ENCODE peak calls at places on chromosomes 3 and 15, in nine cellular contexts. W is astrocyte of the spinal cord, Y is GM13977, V is sigmoid colon, Q is glutamatergic neuron, P is dorsolateral prefrontal cortex, F is body of pancreas, T is PC-3, X is mammary epithelial cell. A is an unnamed sample.
A peak's percentile ranks its signal among the peaks of the same experiment; 100 is the strongest.

GRCh38 chr3:146780251-146780650 is 175.1 kb upstream of the PLSCR5 start:
- DNase-seq in X (peak; percentile 4), P (no peak), Q (no peak), T (peak; percentile 42), F (no peak), V (no peak), W (peak; percentile 73), Y (no peak), A (no peak)

GRCh38 chr3:16604433-16604832 is 790 bp downstream of the DAZL start:
- DNase-seq in W (no peak), Q (no peak), V (peak; percentile 55), F (no peak), Y (peak; percentile 15), X (no peak), T (no peak), P (no peak), A (no peak)

GRCh38 chr3:171357721-171358120 is 102.5 kb downstream of the TNIK start:
- DNase-seq in Y (no peak), T (no peak), V (no peak), F (no peak), P (no peak), W (no peak), X (no peak), Q (no peak), A (no peak)

GRCh38 chr15:65824941-65825544 is 33.0 kb upstream of the DENND4A start:
- DNase-seq in F (peak; percentile 37), W (peak; percentile 26), Q (no peak), Y (no peak), X (peak; percentile 62), T (peak; percentile 9), V (peak; percentile 78), P (no peak), A (peak; percentile 44)

GRCh38 chr3:37864904-37865303 is 3.2 kb downstream of the CTDSPL start:
- DNase-seq in X (no peak), W (no peak), Y (peak; percentile 39), P (no peak), T (peak; percentile 32), V (no peak), F (no peak), Q (no peak), A (no peak)

GRCh38 chr15:51721199-51721960 is 16.1 kb downstream of the LYSMD2 start:
- DNase-seq in F (no peak), Q (no peak), P (no peak), W (no peak), V (no peak), Y (no peak), X (no peak), T (no peak), A (no peak)

GRCh38 chr3:157573281-157573680 is 70.1 kb upstream of the VEPH1 start:
- DNase-seq in F (no peak), Y (no peak), V (no peak), P (no peak), X (no peak), Q (no peak), W (no peak), T (peak; percentile 23), A (peak; percentile 66)

GRCh38 chr3:123618768-123619484 is 34.1 kb upstream of the HACD2 start:
- DNase-seq in F (peak; percentile 72), V (peak; percentile 89), Q (no peak), P (peak; percentile 65), X (peak; percentile 53), W (peak; percentile 75), T (peak; percentile 80), Y (no peak), A (peak; percentile 63)

GRCh38 chr3:153173758-153174516 is 11.9 kb downstream of the RAP2B start:
- DNase-seq in Y (no peak), P (no peak), F (no peak), T (peak; percentile 52), X (peak; percentile 55), W (peak; percentile 24), Q (no peak), V (no peak), A (no peak)

GRCh38 chr15:95620934-95621579 is 709.4 kb upstream of the NR2F2 start:
- DNase-seq in T (no peak), X (peak; percentile 12), P (no peak), V (no peak), Q (no peak), F (no peak), W (peak; percentile 25), Y (no peak), A (peak; percentile 8)

GRCh38 chr3:107992976-107993684 is 97.7 kb downstream of the CD47 start:
- DNase-seq in T (peak; percentile 94), P (no peak), Y (no peak), Q (no peak), X (peak; percentile 79), V (no peak), F (peak; percentile 41), W (no peak), A (no peak)

GRCh38 chr3:122586918-122587317 is 9.5 kb downstream of the PARP15 start:
- DNase-seq in P (no peak), V (no peak), X (no peak), Q (no peak), F (no peak), T (no peak), Y (no peak), W (no peak), A (no peak)

GRCh38 chr15:89785064-89785770 is 9.1 kb downstream of the MESP2 start:
- DNase-seq in V (no peak), Y (no peak), Q (no peak), W (no peak), P (no peak), T (peak; percentile 51), X (no peak), F (no peak), A (no peak)

GRCh38 chr3:99714146-99714545 is 75.8 kb downstream of the COL8A1 start:
- DNase-seq in F (no peak), X (no peak), Q (no peak), W (peak; percentile 81), T (no peak), P (no peak), Y (no peak), V (no peak), A (peak; percentile 49)

GRCh38 chr15:66842710-66843441 is 140.8 kb downstream of the SMAD6 start:
- DNase-seq in T (peak; percentile 35), Y (peak; percentile 27), Q (peak; percentile 50), V (peak; percentile 91), W (peak; percentile 70), P (no peak), X (no peak), F (peak; percentile 80), A (no peak)

GRCh38 chr3:79424811-79425210 is 343.0 kb downstream of the ROBO1 start:
- DNase-seq in Y (no peak), Q (no peak), T (no peak), V (no peak), X (peak; percentile 77), W (no peak), F (no peak), P (no peak), A (no peak)

GRCh38 chr3:65914740-65915366 is 123.9 kb downstream of the MAGI1 start:
- DNase-seq in P (no peak), V (no peak), X (no peak), F (no peak), W (no peak), T (peak; percentile 2), Q (no peak), Y (no peak), A (no peak)

GRCh38 chr15:95025924-95026728 is 794.8 kb downstream of the MCTP2 start:
- DNase-seq in W (peak; percentile 75), X (peak; percentile 50), Q (peak; percentile 70), F (peak; percentile 19), T (peak; percentile 69), Y (peak; percentile 19), V (peak; percentile 65), P (no peak), A (no peak)

DNA sequence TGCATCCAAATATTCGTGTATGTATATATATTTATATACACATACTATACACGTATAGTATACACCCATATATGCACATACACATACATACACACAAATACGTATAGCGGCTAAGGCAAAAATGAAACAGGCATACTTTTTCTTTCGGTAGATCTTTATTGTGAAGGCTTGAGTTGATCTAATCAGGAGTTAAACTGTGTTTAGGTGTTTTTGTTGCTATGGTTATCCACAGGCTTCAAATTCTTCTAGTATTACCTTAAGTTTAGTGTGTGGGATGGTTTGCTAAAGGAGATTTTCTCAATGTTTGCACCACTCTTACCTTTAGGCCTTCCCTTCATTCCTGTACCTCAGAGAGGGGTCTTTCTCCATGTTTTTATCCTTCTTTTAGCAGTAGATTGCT is 28.2 kb downstream of the ZNF662 start:
- DNase-seq in W (no peak), Y (no peak), X (no peak), Q (no peak), F (no peak), T (no peak), P (no peak), V (no peak), A (no peak)
- TF ChIP-seq CTCF in W (no peak), Y (no peak), X (no peak), Q (no peak), F (no peak), T (no peak), P (no peak), V (no peak), A (no peak)

GRCh38 chr3:18951333-18951732 is 197.0 kb upstream of the KCNH8 start:
- DNase-seq in W (no peak), F (no peak), T (peak; percentile 40), Q (no peak), Y (no peak), P (peak; percentile 51), V (no peak), X (no peak), A (no peak)

GRCh38 chr3:18946524-18946923 is 201.8 kb upstream of the KCNH8 start:
- DNase-seq in V (no peak), W (no peak), Q (no peak), P (no peak), Y (no peak), F (no peak), X (peak; percentile 30), T (peak; percentile 52), A (no peak)
- TF ChIP-seq CTCF in V (no peak), W (no peak), Q (no peak), P (no peak), Y (no peak), F (no peak), X (no peak), T (peak; percentile 43), A (no peak)

DNA sequence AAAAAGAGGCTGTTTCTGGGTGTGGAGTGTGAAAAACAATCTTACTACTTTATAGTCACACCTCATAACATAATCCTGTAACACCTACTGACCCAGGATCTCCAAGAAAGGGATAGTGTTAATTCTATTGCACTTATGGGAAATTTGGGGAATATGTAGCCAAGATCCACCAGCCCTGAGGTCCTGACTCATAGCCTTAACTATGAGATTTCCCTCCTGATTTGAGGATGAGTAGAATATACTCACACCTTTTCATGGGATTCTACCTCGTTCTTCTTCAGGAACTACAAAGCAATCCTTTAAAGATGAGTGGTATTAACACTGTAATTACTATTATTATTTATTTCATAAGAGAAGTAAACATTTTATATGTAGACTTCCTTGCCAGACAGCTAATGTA is 315.2 kb downstream of the MECOM start:
- DNase-seq in V (no peak), W (no peak), Q (no peak), T (peak; percentile 52), X (peak; percentile 75), P (no peak), F (no peak), Y (no peak), A (no peak)
- TF ChIP-seq CTCF in V (no peak), W (no peak), Q (no peak), T (no peak), X (no peak), P (no peak), F (no peak), Y (no peak), A (no peak)

DNA sequence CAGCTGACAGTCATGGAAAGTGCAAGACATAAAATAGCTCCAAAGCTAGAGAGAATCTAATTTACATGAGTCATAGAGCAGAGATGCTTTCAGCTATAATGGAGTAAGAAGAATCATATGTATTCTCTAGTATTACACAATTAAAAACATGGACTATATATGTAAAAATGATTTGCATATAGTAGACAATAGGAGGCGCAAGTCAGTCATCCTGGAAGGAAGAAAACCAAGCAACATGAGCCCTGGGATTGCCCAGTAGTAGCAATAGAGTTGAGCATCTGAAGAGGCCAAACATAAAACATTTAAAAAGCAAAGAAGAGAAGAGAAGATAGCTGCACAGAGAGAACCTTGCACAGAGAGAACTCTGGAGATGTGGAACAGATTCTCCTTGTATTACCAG is 455.0 kb downstream of the EPHA3 start:
- DNase-seq in P (no peak), T (peak; percentile 38), Y (no peak), W (no peak), V (no peak), F (no peak), X (no peak), Q (no peak), A (no peak)
- TF ChIP-seq CTCF in P (no peak), T (peak; percentile 60), Y (no peak), W (no peak), V (no peak), F (no peak), X (no peak), Q (no peak), A (no peak)

A was measured in AG09319.